ENCODE peak calls at places on chromosomes 5 and 9, in nine cellular contexts. Y is heart left ventricle, B is adrenal gland, S is A549, Z is transverse colon, V is prostate gland, M is breast epithelium, J is IMR-90, R is endothelial cell of umbilical vein. O is an unnamed sample.

GRCh38 chr9:91693226-91693625 is 256.8 kb downstream of the ROR2 start:
- DNase-seq in B (no peak), R (no peak), V (no peak), Z (no peak), J (no peak), S (no peak), Y (no peak), M (no peak), O (no peak)

GRCh38 chr5:126561908-126562307 is 33.1 kb downstream of the ALDH7A1 start:
- DNase-seq in Z (no peak), V (no peak), J (peak), S (no peak), M (no peak), B (no peak), Y (no peak), R (no peak), O (no peak)

GRCh38 chr9:71604197-71605063 is 163.9 kb downstream of the CEMIP2 start:
- DNase-seq in B (peak), Z (peak), M (peak), S (peak), J (peak), R (peak), V (peak), Y (peak), O (peak)

GRCh38 chr5:40781843-40782409 is 16.2 kb downstream of the PRKAA1 start:
- DNase-seq in Z (no peak), J (peak), S (no peak), V (no peak), R (no peak), B (no peak), M (no peak), Y (peak), O (no peak)

GRCh38 chr5:1243487-1244152 is 18.4 kb downstream of the SLC6A18 start:
- DNase-seq in M (no peak), Z (no peak), Y (no peak), B (no peak), V (no peak), R (no peak), J (no peak), S (no peak), O (no peak)

GRCh38 chr9:127974002-127974768 is 6.6 kb downstream of the EEIG1 start:
- DNase-seq in M (no peak), J (no peak), Y (peak), R (no peak), S (no peak), B (no peak), V (no peak), Z (no peak), O (no peak)

GRCh38 chr9:99020786-99021436 is 77.2 kb downstream of the COL15A1 start:
- DNase-seq in S (no peak), R (no peak), M (no peak), J (no peak), V (no peak), Y (no peak), Z (no peak), B (no peak), O (no peak)

GRCh38 chr5:53303105-53303504 is 177.3 kb upstream of the FST start:
- DNase-seq in B (no peak), R (peak), S (no peak), Z (no peak), M (no peak), J (peak), Y (no peak), V (no peak), O (no peak)

GRCh38 chr5:127290019-127290945 is at the start of gene MEGF10:
- DNase-seq in Z (peak), Y (no peak), R (peak), S (peak), M (no peak), J (peak), B (peak), V (peak), O (no peak)

GRCh38 chr9:121564861-121565260 is 65.2 kb upstream of the GGTA1 start:
- DNase-seq in S (no peak), Y (no peak), Z (no peak), M (no peak), V (no peak), B (peak), J (no peak), R (no peak), O (no peak)

DNA sequence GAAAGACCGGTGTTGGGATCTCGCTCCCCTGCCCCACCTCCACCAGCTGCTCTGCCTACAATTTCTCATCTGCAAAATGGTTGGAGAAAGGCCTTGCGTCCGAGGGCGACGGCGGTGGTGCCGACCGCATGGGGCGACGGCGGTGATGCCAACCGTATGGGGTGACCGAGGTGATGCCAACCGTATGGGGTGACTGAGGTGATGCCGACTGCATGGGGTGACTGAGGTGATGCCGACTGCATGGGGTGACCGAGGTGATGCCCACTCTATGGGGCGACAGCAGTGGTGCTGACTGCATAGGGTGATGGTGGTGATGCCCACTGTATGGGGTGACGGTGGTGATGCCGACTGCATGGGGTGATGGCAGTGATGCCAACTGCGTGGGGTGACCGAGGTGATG is 171.0 kb downstream of the OLFM1 start:
- DNase-seq in Y (no peak), Z (no peak), R (no peak), M (no peak), J (no peak), V (no peak), S (no peak), B (no peak), O (no peak)
- TF ChIP-seq CTCF in Y (no peak), Z (no peak), R (no peak), M (no peak), J (no peak), V (no peak), S (no peak), B (no peak), O (no peak)

DNA sequence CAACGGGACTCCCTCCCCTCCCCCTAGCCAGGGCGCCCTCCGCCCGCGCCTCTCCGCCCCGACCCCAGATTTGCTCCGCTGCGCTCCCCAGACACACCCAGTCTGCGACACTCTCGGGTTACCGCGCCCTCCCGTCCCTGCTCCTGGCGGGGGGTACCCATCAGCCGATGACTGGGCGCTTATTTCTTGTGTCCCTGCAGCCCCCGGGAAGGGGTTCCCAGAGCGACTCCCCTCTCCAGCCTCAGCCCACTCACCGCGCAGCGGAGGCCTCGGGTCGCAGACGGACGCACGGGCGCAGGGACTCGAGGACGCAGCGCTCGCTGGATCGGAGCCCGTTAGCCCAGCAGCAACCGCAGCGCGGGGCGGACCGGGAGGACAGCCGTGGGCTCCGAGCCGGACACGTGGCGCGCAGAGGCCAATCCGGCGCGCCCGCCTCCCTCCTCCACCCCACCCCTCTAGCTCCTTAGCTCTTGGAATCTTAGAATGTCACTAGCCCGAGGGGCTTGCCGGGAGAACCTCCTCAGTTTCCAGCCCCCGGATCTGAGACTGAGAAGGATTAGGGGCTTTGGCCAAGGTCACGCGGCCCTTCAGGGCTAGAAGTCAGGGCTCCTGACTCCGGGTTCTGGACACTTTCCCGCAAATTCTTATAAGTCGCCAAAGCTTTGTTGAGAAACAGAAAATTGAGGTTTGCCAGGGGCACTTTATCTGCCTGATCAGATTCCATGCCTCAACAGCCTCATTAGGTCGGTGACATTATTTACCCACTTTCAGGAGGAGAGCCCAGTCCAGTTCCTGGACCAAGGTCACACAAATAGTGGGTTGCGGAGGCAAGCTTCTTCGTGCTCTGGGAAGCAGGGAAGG is at the start of gene ANXA6:
- DNase-seq in J (peak), V (peak), R (peak), Z (peak), M (peak), B (peak), S (peak), Y (peak), O (peak)
- TF ChIP-seq POLR2A in J (peak), V (peak), R (no peak), Z (peak), M (peak), B (peak), S (peak), Y (no peak), O (peak)

DNA sequence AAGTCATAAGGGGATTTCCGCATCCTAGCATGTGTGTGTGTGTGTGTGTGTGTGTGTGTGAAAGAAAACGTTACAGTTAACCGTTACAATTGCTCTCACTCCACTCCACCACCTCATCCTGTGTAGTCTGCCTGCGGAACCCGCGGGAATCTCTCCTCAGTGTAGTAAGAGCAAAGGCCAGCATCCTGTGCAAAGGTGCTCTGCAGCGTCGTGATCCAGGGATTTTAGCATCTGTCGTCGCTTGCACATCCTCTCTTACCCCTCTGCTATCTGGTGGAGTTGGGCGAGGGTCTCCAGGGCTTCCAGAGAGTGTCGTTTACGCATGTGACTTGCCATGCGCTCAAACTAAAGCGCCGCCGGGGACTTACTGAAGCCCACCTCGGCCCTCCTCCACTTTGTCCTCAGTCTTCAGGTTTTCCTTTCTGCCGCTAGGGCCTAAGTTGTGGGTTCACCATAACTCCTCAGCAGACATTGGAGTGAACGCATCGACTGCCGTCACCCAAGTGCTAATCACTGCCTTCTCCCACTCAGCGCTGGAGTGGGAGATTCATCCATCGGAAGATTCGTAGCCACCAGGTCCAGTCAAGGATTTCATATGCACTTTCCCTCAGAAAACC is 3.9 kb downstream of the CDKN2B start:
- DNase-seq in V (no peak), R (peak), B (no peak), M (no peak), Z (no peak), J (peak), Y (no peak), S (no peak), O (no peak)
- H3K4me3 ChIP-seq in V (no peak), R (no peak), B (no peak), M (no peak), Z (no peak), J (peak), Y (no peak), S (no peak), O (no peak)

GRCh38 chr5:116944171-116944570 is 369.5 kb upstream of the SEMA6A start:
- DNase-seq in B (no peak), M (no peak), Z (peak), R (no peak), S (no peak), V (peak), J (no peak), Y (no peak), O (no peak)

GRCh38 chr5:116951217-116951616 is 376.6 kb upstream of the SEMA6A start:
- DNase-seq in Z (no peak), S (no peak), Y (no peak), J (no peak), V (no peak), B (no peak), R (no peak), M (no peak), O (no peak)

GRCh38 chr5:116942622-116943021 is 368.0 kb upstream of the SEMA6A start:
- DNase-seq in V (no peak), J (no peak), M (no peak), Z (no peak), Y (no peak), S (no peak), R (no peak), B (no peak), O (no peak)

GRCh38 chr5:116953251-116953934 is 378.8 kb upstream of the SEMA6A start:
- DNase-seq in B (no peak), Z (no peak), J (no peak), Y (no peak), S (no peak), R (no peak), M (no peak), V (no peak), O (no peak)

DNA sequence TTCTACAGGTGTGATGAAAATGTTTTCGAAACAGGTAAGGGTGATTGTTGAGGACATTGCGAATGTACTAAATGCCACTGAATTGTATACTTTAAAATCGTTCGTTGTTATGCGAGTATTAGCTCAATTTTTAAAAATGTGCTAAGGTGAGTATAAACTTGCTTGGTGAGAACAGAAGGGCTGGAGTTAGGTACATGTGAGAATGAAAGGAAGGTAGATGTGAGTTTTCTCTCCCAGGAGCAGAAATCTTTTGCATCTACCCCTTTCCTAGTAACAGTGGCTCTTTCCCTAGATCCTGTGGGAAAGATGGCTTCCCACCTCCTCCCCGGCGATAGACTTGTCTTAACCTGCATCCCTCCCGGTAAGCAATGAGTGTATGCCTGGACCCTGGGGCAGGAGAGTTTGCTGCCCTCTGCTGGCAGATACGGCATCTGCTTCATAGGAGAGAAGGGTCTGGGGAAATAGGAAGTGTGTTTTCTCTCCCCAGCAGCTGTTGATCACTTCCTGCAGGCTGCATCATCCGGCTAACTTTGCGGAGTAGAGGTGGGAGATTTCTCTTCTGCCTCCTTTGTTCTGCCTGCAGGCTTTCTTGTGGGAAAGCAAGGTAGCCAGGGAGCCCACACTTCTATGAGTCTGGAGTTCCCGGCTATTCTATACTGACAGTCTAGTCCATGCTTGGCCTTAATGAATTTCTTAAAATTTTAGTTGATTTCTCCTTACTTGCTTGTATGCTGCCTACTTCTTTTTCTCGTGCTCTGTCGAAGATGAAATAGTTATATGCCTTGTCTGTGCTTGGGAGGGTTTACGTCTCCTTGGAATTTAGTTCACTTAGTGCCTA is 373.3 kb upstream of the SEMA6A start:
- DNase-seq in Y (peak), R (peak), M (peak), Z (peak), S (peak), J (no peak), V (peak), B (peak), O (peak)
- TF ChIP-seq CTCF in Y (peak), R (peak), M (peak), Z (peak), S (peak), J (no peak), V (peak), B (peak), O (no peak)

GRCh38 chr5:134506054-134507039 is 19.1 kb upstream of the JADE2 start:
- DNase-seq in J (no peak), S (peak), B (peak), R (no peak), Z (peak), M (peak), Y (peak), V (peak), O (no peak)
- TF ChIP-seq POLR2A in J (no peak), S (peak), B (peak), R (no peak), Z (peak), M (no peak), Y (no peak), V (peak), O (no peak)

O was measured in tibial nerve.